ENCODE peak calls at places on chromosomes 12 and 14, in six cellular contexts. E is A549, M is endothelial cell of umbilical vein, B is HepG2, W is HCT116, X is H1. T is an unnamed sample.

GRCh38 chr14:52014601-52015267 is 25.4 kb downstream of the RTRAF start:
- DNase-seq in E (no peak), M (no peak), X (no peak), B (no peak), W (no peak), T (no peak)

GRCh38 chr14:59919582-59920377 is at the start of gene LRRC9:
- DNase-seq in W (no peak), E (no peak), X (peak; percentile 88), B (peak; percentile 93), M (no peak), T (peak; percentile 17)

GRCh38 chr12:15485466-15485865 is 163.2 kb downstream of the PTPRO start:
- DNase-seq in B (no peak), W (no peak), X (no peak), E (no peak), M (no peak), T (no peak)

GRCh38 chr14:100903672-100904185 is at the start of gene RTL1:
- DNase-seq in B (no peak), E (no peak), W (no peak), X (no peak), M (no peak), T (no peak)

GRCh38 chr14:95597784-95598204 is 62.9 kb downstream of the GLRX5 start:
- DNase-seq in B (no peak), W (no peak), E (no peak), M (no peak), X (peak; percentile 38), T (no peak)

GRCh38 chr12:89895591-89895990 is 187.0 kb upstream of the ATP2B1 start:
- DNase-seq in X (no peak), B (no peak), W (no peak), E (no peak), M (no peak), T (no peak)

GRCh38 chr12:99092100-99092851 is 447.2 kb downstream of the APAF1 start:
- DNase-seq in W (no peak), E (no peak), M (no peak), B (no peak), X (no peak), T (no peak)

GRCh38 chr14:60092516-60092915 is 793 bp downstream of the PCNX4 start:
- DNase-seq in M (no peak), X (no peak), W (no peak), B (peak; percentile 39), E (peak; percentile 18), T (peak; percentile 61)

GRCh38 chr14:39267592-39268112 is 33.9 kb downstream of the MIA2 start:
- DNase-seq in E (no peak), M (no peak), W (peak; percentile 24), X (no peak), B (peak; percentile 45), T (no peak)

DNA sequence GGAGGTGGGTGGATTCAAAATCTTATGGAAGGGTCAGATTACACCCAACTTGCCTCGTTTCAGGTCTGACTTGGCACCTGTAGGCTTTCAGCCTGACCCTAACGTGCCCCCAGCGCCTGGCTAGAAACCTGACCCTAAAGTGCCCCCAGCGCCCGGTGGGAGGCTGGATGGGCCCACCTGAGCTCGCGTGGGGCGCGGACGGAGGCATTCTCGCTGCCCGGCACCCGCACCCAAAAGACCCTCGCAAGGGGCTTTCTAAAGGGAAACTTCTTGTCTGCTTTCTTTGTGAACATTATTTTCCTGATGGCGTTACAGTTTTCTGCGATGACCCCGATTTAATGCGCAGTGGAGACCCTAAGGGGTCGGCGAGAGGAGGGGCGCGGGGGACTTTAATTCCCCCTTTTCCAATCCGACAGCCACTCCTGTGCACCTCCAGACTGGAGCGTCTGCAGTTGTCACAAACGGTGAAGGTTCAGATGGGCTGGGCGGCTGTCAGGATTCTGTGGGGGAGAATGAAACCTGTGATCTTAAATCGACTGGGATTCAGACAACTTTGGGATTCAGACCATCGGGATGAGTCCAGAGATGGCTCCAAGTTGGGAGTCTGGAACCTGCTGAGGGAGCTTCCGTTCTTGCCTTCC is 746 bp upstream of the HRK start:
- DNase-seq in B (no peak), E (no peak), W (no peak), X (no peak), M (no peak), T (no peak)
- H3K4me3 ChIP-seq in B (no peak overlapping the region), E (peak overlapping the region; percentile 47), W (no peak overlapping the region), X (peak overlapping the region; percentile 69), M (no peak overlapping the region), T (no peak overlapping the region)

DNA sequence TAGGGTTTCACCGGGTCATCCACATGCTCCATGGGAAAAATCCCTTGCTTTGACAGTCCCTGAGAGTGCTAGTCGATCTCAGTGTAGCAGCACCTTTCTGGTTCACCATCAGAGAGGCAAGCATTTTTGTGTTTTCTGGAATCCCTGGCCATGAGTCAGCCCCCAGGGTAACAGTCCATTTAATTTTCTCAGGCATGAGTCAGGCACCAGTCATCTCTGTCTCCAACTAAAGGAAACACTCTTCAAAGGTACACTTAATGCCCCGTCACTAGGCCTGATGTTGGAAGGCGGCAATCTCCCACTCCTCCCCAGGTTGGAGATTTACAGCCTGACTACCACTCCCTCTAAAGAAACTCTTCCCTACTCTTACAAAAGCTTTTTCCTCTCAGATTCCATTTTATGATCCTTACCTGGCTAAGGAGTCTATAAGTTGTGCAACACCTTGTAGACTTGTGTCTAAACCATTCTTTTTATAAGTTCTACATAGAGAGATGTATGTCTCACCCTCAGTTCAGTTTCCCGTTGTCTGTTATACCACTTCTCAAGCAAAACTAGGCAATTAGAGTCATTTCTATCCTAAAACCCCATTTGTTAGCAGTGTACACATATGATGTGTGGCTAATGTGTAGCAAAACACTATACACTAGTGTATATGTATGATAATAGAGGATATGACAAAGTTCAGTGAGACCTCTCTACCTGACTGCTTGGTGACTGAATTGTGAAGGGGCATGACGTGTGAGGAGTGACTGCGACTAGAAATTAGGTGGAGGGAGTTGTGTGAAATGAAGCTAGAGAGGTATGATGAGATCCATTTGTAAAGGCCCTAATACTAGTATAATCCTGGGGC is 24.6 kb downstream of the TMEM19 start:
- DNase-seq in X (peak; percentile 19), B (peak; percentile 34), W (peak; percentile 92), E (peak; percentile 52), M (peak; percentile 52), T (no peak)
- TF ChIP-seq MAX in X (no peak), B (no peak), W (peak; percentile 82), E (peak; percentile 61), M (no peak), T (no peak)

GRCh38 chr12:91119089-91119488 is 7.8 kb upstream of the LUM start:
- DNase-seq in X (no peak), E (no peak), W (no peak), M (no peak), B (no peak), T (no peak)
- H3K4me3 ChIP-seq in X (no peak overlapping the region), E (no peak overlapping the region), W (no peak overlapping the region), M (no peak overlapping the region), B (no peak overlapping the region), T (no peak overlapping the region)

DNA sequence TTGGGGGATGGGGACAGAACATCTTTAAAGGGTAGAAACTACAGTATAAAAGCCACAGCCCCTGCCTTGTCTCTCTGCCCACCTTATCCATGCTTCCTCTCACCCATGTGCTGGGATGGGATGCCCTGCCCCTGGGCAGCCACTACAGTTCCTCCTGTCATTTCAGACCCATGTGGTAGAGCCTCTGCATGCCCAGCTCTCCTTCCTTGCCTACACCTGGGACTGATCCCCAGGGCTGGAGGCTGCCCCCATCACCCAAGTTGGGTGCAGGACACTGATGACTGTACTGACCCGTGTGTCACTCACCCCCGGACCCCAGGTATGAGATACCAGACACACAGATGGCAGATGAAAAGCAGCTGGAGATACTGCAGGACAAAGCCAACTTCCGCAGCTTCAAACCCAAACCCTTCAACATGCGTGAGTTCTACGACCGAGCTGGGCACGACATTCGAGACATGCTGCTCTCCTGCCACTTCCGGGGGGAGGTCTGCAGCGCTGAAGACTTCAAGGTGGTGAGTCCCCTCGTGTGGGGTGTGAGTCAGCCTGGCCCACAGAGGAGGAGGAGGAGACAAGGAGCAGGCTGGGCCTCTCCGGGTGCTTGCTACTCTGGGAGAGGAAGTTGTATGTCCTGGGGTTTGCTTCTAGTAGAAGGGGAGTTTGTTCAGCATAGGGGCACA is 2.2 kb downstream of the ASIC1 start:
- DNase-seq in E (no peak), W (no peak), M (no peak), B (no peak), X (no peak), T (peak; percentile 98)
- TF ChIP-seq MAX in E (no peak), W (no peak), M (no peak), B (no peak), X (no peak), T (peak; percentile 88)

T was measured in NB4.